ENCODE peak calls at places on chromosome 14, in nine cellular contexts. One of them, this sample, is unnamed.

GRCh38 chr14:87994974-87995373 is 2.0 kb upstream of the GALC start:
- DNase-seq in neural progenitor cell: no peak
- DNase-seq in suprapubic skin: no peak
- DNase-seq in CD8-positive, alpha-beta memory T cell: no peak
- DNase-seq in esophagus squamous epithelium: no peak
- DNase-seq in upper lobe of right lung: no peak
- DNase-seq in transverse colon: no peak
- DNase-seq in naive thymus-derived CD4-positive, alpha-beta T cell: no peak
- DNase-seq in A549: no peak
- DNase-seq in this sample: peak; percentile 63

GRCh38 chr14:95291859-95292542 is 27.7 kb downstream of the CLMN start:
- DNase-seq in neural progenitor cell: no peak
- DNase-seq in suprapubic skin: peak; percentile 75
- DNase-seq in CD8-positive, alpha-beta memory T cell: no peak
- DNase-seq in esophagus squamous epithelium: no peak
- DNase-seq in upper lobe of right lung: no peak
- DNase-seq in transverse colon: peak; percentile 68
- DNase-seq in naive thymus-derived CD4-positive, alpha-beta T cell: no peak
- DNase-seq in A549: no peak
- DNase-seq in this sample: no peak

GRCh38 chr14:73342670-73343069 is 105.4 kb downstream of the PAPLN start:
- DNase-seq in neural progenitor cell: no peak
- DNase-seq in suprapubic skin: no peak
- DNase-seq in CD8-positive, alpha-beta memory T cell: no peak
- DNase-seq in esophagus squamous epithelium: no peak
- DNase-seq in upper lobe of right lung: no peak
- DNase-seq in transverse colon: no peak
- DNase-seq in naive thymus-derived CD4-positive, alpha-beta T cell: no peak
- DNase-seq in A549: no peak
- DNase-seq in this sample: no peak

GRCh38 chr14:23009939-23010718 is at the start of gene C14orf93:
- DNase-seq in neural progenitor cell: peak; percentile 77
- DNase-seq in suprapubic skin: peak; percentile 83
- DNase-seq in CD8-positive, alpha-beta memory T cell: peak; percentile 70
- DNase-seq in esophagus squamous epithelium: no peak
- DNase-seq in upper lobe of right lung: peak; percentile 94
- DNase-seq in transverse colon: peak; percentile 88
- DNase-seq in naive thymus-derived CD4-positive, alpha-beta T cell: peak; percentile 76
- DNase-seq in A549: peak; percentile 77
- DNase-seq in this sample: peak; percentile 71

GRCh38 chr14:69535230-69535848 is 39.3 kb downstream of the CCDC177 start:
- DNase-seq in neural progenitor cell: peak; percentile 87
- DNase-seq in suprapubic skin: no peak
- DNase-seq in CD8-positive, alpha-beta memory T cell: no peak
- DNase-seq in esophagus squamous epithelium: no peak
- DNase-seq in upper lobe of right lung: no peak
- DNase-seq in transverse colon: peak; percentile 22
- DNase-seq in naive thymus-derived CD4-positive, alpha-beta T cell: no peak
- DNase-seq in A549: peak; percentile 83
- DNase-seq in this sample: no peak

GRCh38 chr14:50823051-50823762 is 7.8 kb downstream of the NIN start:
- DNase-seq in neural progenitor cell: no peak
- DNase-seq in suprapubic skin: no peak
- DNase-seq in CD8-positive, alpha-beta memory T cell: peak; percentile 29
- DNase-seq in esophagus squamous epithelium: no peak
- DNase-seq in upper lobe of right lung: no peak
- DNase-seq in transverse colon: no peak
- DNase-seq in naive thymus-derived CD4-positive, alpha-beta T cell: no peak
- DNase-seq in A549: no peak
- DNase-seq in this sample: no peak

GRCh38 chr14:59107819-59108218 is 80.6 kb upstream of the DAAM1 start:
- DNase-seq in neural progenitor cell: no peak
- DNase-seq in suprapubic skin: no peak
- DNase-seq in CD8-positive, alpha-beta memory T cell: no peak
- DNase-seq in esophagus squamous epithelium: no peak
- DNase-seq in upper lobe of right lung: no peak
- DNase-seq in transverse colon: peak; percentile 48
- DNase-seq in naive thymus-derived CD4-positive, alpha-beta T cell: no peak
- DNase-seq in A549: no peak
- DNase-seq in this sample: no peak

GRCh38 chr14:94321421-94322271 is 1.5 kb downstream of the SERPINA6 start:
- DNase-seq in neural progenitor cell: no peak
- DNase-seq in suprapubic skin: no peak
- DNase-seq in CD8-positive, alpha-beta memory T cell: no peak
- DNase-seq in esophagus squamous epithelium: no peak
- DNase-seq in upper lobe of right lung: no peak
- DNase-seq in transverse colon: no peak
- DNase-seq in naive thymus-derived CD4-positive, alpha-beta T cell: no peak
- DNase-seq in A549: no peak
- DNase-seq in this sample: no peak

GRCh38 chr14:73786942-73787759 is 64.5 kb upstream of the PTGR2 start:
- DNase-seq in neural progenitor cell: peak; percentile 83
- DNase-seq in suprapubic skin: no peak
- DNase-seq in CD8-positive, alpha-beta memory T cell: peak; percentile 73
- DNase-seq in esophagus squamous epithelium: no peak
- DNase-seq in upper lobe of right lung: peak; percentile 88
- DNase-seq in transverse colon: peak; percentile 76
- DNase-seq in naive thymus-derived CD4-positive, alpha-beta T cell: peak; percentile 62
- DNase-seq in A549: no peak
- DNase-seq in this sample: peak; percentile 66

GRCh38 chr14:34046799-34047520 is 96.1 kb upstream of the EGLN3 start:
- DNase-seq in neural progenitor cell: no peak
- DNase-seq in suprapubic skin: no peak
- DNase-seq in CD8-positive, alpha-beta memory T cell: no peak
- DNase-seq in esophagus squamous epithelium: no peak
- DNase-seq in upper lobe of right lung: no peak
- DNase-seq in transverse colon: no peak
- DNase-seq in naive thymus-derived CD4-positive, alpha-beta T cell: no peak
- DNase-seq in A549: no peak
- DNase-seq in this sample: no peak

GRCh38 chr14:104472536-104473243 is 106.9 kb upstream of the C14orf180 start:
- DNase-seq in neural progenitor cell: no peak
- DNase-seq in suprapubic skin: no peak
- DNase-seq in CD8-positive, alpha-beta memory T cell: no peak
- DNase-seq in esophagus squamous epithelium: no peak
- DNase-seq in upper lobe of right lung: no peak
- DNase-seq in transverse colon: no peak
- DNase-seq in naive thymus-derived CD4-positive, alpha-beta T cell: no peak
- DNase-seq in A549: no peak
- DNase-seq in this sample: no peak

GRCh38 chr14:58082491-58083098 is 69.4 kb downstream of the ARMH4 start:
- DNase-seq in neural progenitor cell: no peak
- DNase-seq in suprapubic skin: no peak
- DNase-seq in CD8-positive, alpha-beta memory T cell: no peak
- DNase-seq in esophagus squamous epithelium: no peak
- DNase-seq in upper lobe of right lung: no peak
- DNase-seq in transverse colon: no peak
- DNase-seq in naive thymus-derived CD4-positive, alpha-beta T cell: no peak
- DNase-seq in A549: peak; percentile 73
- DNase-seq in this sample: no peak

GRCh38 chr14:90514015-90514398 is 117.2 kb downstream of the CALM1 start:
- DNase-seq in neural progenitor cell: no peak
- DNase-seq in suprapubic skin: no peak
- DNase-seq in CD8-positive, alpha-beta memory T cell: no peak
- DNase-seq in esophagus squamous epithelium: no peak
- DNase-seq in upper lobe of right lung: no peak
- DNase-seq in transverse colon: peak; percentile 42
- DNase-seq in naive thymus-derived CD4-positive, alpha-beta T cell: no peak
- DNase-seq in A549: no peak
- DNase-seq in this sample: no peak

GRCh38 chr14:104350463-104351185 is 212.2 kb downstream of the KIF26A start:
- DNase-seq in neural progenitor cell: no peak
- DNase-seq in suprapubic skin: no peak
- DNase-seq in CD8-positive, alpha-beta memory T cell: no peak
- DNase-seq in esophagus squamous epithelium: no peak
- DNase-seq in upper lobe of right lung: no peak
- DNase-seq in transverse colon: no peak
- DNase-seq in naive thymus-derived CD4-positive, alpha-beta T cell: no peak
- DNase-seq in A549: no peak
- DNase-seq in this sample: no peak

GRCh38 chr14:96040836-96041371 is 1.7 kb downstream of the C14orf132 start:
- DNase-seq in neural progenitor cell: no peak
- DNase-seq in suprapubic skin: no peak
- DNase-seq in CD8-positive, alpha-beta memory T cell: no peak
- DNase-seq in esophagus squamous epithelium: no peak
- DNase-seq in upper lobe of right lung: no peak
- DNase-seq in transverse colon: no peak
- DNase-seq in naive thymus-derived CD4-positive, alpha-beta T cell: no peak
- DNase-seq in A549: no peak
- DNase-seq in this sample: no peak

GRCh38 chr14:31270196-31270772 is 62.7 kb upstream of the HECTD1 start:
- DNase-seq in neural progenitor cell: peak; percentile 44
- DNase-seq in suprapubic skin: no peak
- DNase-seq in CD8-positive, alpha-beta memory T cell: no peak
- DNase-seq in esophagus squamous epithelium: no peak
- DNase-seq in upper lobe of right lung: peak; percentile 69
- DNase-seq in transverse colon: peak; percentile 17
- DNase-seq in naive thymus-derived CD4-positive, alpha-beta T cell: no peak
- DNase-seq in A549: no peak
- DNase-seq in this sample: no peak

GRCh38 chr14:99752486-99753121 is 40.6 kb upstream of the EML1 start:
- DNase-seq in neural progenitor cell: no peak
- DNase-seq in suprapubic skin: no peak
- DNase-seq in CD8-positive, alpha-beta memory T cell: no peak
- DNase-seq in esophagus squamous epithelium: no peak
- DNase-seq in upper lobe of right lung: no peak
- DNase-seq in transverse colon: no peak
- DNase-seq in naive thymus-derived CD4-positive, alpha-beta T cell: no peak
- DNase-seq in A549: no peak
- DNase-seq in this sample: no peak
- H3K27ac ChIP-seq in neural progenitor cell: no peak overlapping the region
- H3K27ac ChIP-seq in suprapubic skin: no peak overlapping the region
- H3K27ac ChIP-seq in CD8-positive, alpha-beta memory T cell: no peak overlapping the region
- H3K27ac ChIP-seq in esophagus squamous epithelium: peak overlapping the region; percentile 88
- H3K27ac ChIP-seq in upper lobe of right lung: peak overlapping the region; percentile 55
- H3K27ac ChIP-seq in transverse colon: peak overlapping the region; percentile 83
- H3K27ac ChIP-seq in naive thymus-derived CD4-positive, alpha-beta T cell: no peak overlapping the region
- H3K27ac ChIP-seq in A549: peak overlapping the region; percentile 83
- H3K27ac ChIP-seq in this sample: no peak overlapping the region

DNA sequence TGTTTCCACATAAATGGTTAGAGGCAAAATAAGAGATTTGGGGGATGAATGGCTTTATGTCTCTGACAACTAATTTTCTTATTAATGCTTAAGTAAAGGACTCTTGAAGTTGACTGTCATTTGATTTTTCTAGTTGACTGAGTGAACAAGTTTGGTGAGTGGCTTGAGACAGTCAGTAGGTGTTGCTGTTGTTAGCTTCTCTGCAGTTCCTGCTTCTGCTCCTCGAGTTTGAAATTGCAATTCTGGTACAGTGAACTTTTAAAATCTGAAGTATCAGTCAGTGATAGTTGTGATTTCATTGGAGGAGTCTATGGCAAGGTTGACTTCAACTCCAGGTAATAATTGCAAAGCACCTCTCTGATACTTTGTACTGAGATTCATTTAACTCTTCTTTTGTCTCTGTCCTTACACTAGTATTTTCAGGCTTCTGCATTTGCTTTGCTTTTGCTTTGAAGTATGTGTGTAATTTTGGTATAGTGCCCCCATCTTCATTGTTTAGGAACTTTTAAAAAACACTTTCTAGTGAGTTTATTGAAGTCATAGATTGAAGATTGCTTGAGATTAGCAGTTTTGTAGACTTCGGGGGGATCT is 415.5 kb downstream of the PCNX1 start:
- DNase-seq in neural progenitor cell: peak; percentile 15
- DNase-seq in suprapubic skin: no peak
- DNase-seq in CD8-positive, alpha-beta memory T cell: peak; percentile 39
- DNase-seq in esophagus squamous epithelium: no peak
- DNase-seq in upper lobe of right lung: no peak
- DNase-seq in transverse colon: no peak
- DNase-seq in naive thymus-derived CD4-positive, alpha-beta T cell: peak; percentile 64
- DNase-seq in A549: no peak
- DNase-seq in this sample: peak; percentile 49
- H3K4me1 ChIP-seq in neural progenitor cell: peaks cover 35% of the 10 kb centered on the region
- H3K4me1 ChIP-seq in suprapubic skin: peaks cover 32% of the 10 kb centered on the region
- H3K4me1 ChIP-seq in CD8-positive, alpha-beta memory T cell: peaks cover 46% of the 10 kb centered on the region
- H3K4me1 ChIP-seq in esophagus squamous epithelium: peaks cover 4% of the 10 kb centered on the region
- H3K4me1 ChIP-seq in upper lobe of right lung: peaks cover 26% of the 10 kb centered on the region
- H3K4me1 ChIP-seq in transverse colon: peaks cover 5% of the 10 kb centered on the region
- H3K4me1 ChIP-seq in naive thymus-derived CD4-positive, alpha-beta T cell: peaks cover 12% of the 10 kb centered on the region
- H3K4me1 ChIP-seq in A549: peaks cover 13% of the 10 kb centered on the region
- H3K4me1 ChIP-seq in this sample: peaks cover 57% of the 10 kb centered on the region

GRCh38 chr14:42316746-42317145 is 710.1 kb downstream of the LRFN5 start:
- DNase-seq in neural progenitor cell: no peak
- DNase-seq in suprapubic skin: no peak
- DNase-seq in CD8-positive, alpha-beta memory T cell: no peak
- DNase-seq in esophagus squamous epithelium: no peak
- DNase-seq in upper lobe of right lung: no peak
- DNase-seq in transverse colon: no peak
- DNase-seq in naive thymus-derived CD4-positive, alpha-beta T cell: no peak
- DNase-seq in A549: no peak
- DNase-seq in this sample: no peak

GRCh38 chr14:42323426-42323825 is 716.8 kb downstream of the LRFN5 start:
- DNase-seq in neural progenitor cell: no peak
- DNase-seq in suprapubic skin: no peak
- DNase-seq in CD8-positive, alpha-beta memory T cell: no peak
- DNase-seq in esophagus squamous epithelium: no peak
- DNase-seq in upper lobe of right lung: no peak
- DNase-seq in transverse colon: no peak
- DNase-seq in naive thymus-derived CD4-positive, alpha-beta T cell: no peak
- DNase-seq in A549: no peak
- DNase-seq in this sample: no peak

GRCh38 chr14:42322486-42323284 is 716.0 kb downstream of the LRFN5 start:
- DNase-seq in neural progenitor cell: no peak
- DNase-seq in suprapubic skin: no peak
- DNase-seq in CD8-positive, alpha-beta memory T cell: no peak
- DNase-seq in esophagus squamous epithelium: no peak
- DNase-seq in upper lobe of right lung: no peak
- DNase-seq in transverse colon: no peak
- DNase-seq in naive thymus-derived CD4-positive, alpha-beta T cell: no peak
- DNase-seq in A549: no peak
- DNase-seq in this sample: no peak
- H3K27ac ChIP-seq in neural progenitor cell: no peak overlapping the region
- H3K27ac ChIP-seq in suprapubic skin: no peak overlapping the region
- H3K27ac ChIP-seq in CD8-positive, alpha-beta memory T cell: no peak overlapping the region
- H3K27ac ChIP-seq in esophagus squamous epithelium: no peak overlapping the region
- H3K27ac ChIP-seq in upper lobe of right lung: no peak overlapping the region
- H3K27ac ChIP-seq in transverse colon: no peak overlapping the region
- H3K27ac ChIP-seq in naive thymus-derived CD4-positive, alpha-beta T cell: no peak overlapping the region
- H3K27ac ChIP-seq in A549: no peak overlapping the region
- H3K27ac ChIP-seq in this sample: no peak overlapping the region

GRCh38 chr14:105857223-105857815 is 330.9 kb downstream of the TMEM121 start:
- DNase-seq in neural progenitor cell: no peak
- DNase-seq in suprapubic skin: peak; percentile 50
- DNase-seq in CD8-positive, alpha-beta memory T cell: no peak
- DNase-seq in esophagus squamous epithelium: no peak
- DNase-seq in upper lobe of right lung: peak; percentile 55
- DNase-seq in transverse colon: peak; percentile 5
- DNase-seq in naive thymus-derived CD4-positive, alpha-beta T cell: no peak
- DNase-seq in A549: no peak
- DNase-seq in this sample: peak; percentile 44
- H3K4me1 ChIP-seq in neural progenitor cell: no peaks in the 10 kb centered on the region
- H3K4me1 ChIP-seq in suprapubic skin: no peaks in the 10 kb centered on the region
- H3K4me1 ChIP-seq in CD8-positive, alpha-beta memory T cell: peaks cover 49% of the 10 kb centered on the region
- H3K4me1 ChIP-seq in esophagus squamous epithelium: no peaks in the 10 kb centered on the region
- H3K4me1 ChIP-seq in upper lobe of right lung: no peaks in the 10 kb centered on the region
- H3K4me1 ChIP-seq in transverse colon: no peaks in the 10 kb centered on the region
- H3K4me1 ChIP-seq in naive thymus-derived CD4-positive, alpha-beta T cell: peaks cover 61% of the 10 kb centered on the region
- H3K4me1 ChIP-seq in A549: no peaks in the 10 kb centered on the region
- H3K4me1 ChIP-seq in this sample: peaks cover 68% of the 10 kb centered on the region

This sample was measured in CD4-positive, alpha-beta memory T cell.